ENCODE peak calls at places on chromosomes 3 and 15, in five cellular contexts. One of them, this sample, is unnamed.

GRCh38 chr15:98776607-98777281 is 128.4 kb downstream of the IGF1R start:
- DNase-seq in HFF-Myc: peak
- DNase-seq in MCF 10A: no peak
- DNase-seq in IMR-90: peak
- DNase-seq in CD4-positive, alpha-beta T cell: no peak
- DNase-seq in this sample: peak

GRCh38 chr3:48847053-48847585 is 555 bp downstream of the PRKAR2A start:
- DNase-seq in CD4-positive, alpha-beta T cell: peak
- DNase-seq in HFF-Myc: peak
- DNase-seq in MCF 10A: peak
- DNase-seq in IMR-90: peak
- DNase-seq in this sample: peak

GRCh38 chr3:119298565-119298941 is 4.4 kb downstream of the ARHGAP31 start:
- DNase-seq in CD4-positive, alpha-beta T cell: no peak
- DNase-seq in MCF 10A: no peak
- DNase-seq in IMR-90: no peak
- DNase-seq in HFF-Myc: no peak
- DNase-seq in this sample: no peak

GRCh38 chr3:129196601-129197000 is 12.9 kb upstream of the CNBP start:
- DNase-seq in IMR-90: no peak
- DNase-seq in MCF 10A: no peak
- DNase-seq in CD4-positive, alpha-beta T cell: no peak
- DNase-seq in HFF-Myc: no peak
- DNase-seq in this sample: no peak

GRCh38 chr3:124579641-124580040 is 150.6 kb upstream of the UMPS start:
- DNase-seq in HFF-Myc: no peak
- DNase-seq in MCF 10A: no peak
- DNase-seq in CD4-positive, alpha-beta T cell: no peak
- DNase-seq in IMR-90: no peak
- DNase-seq in this sample: no peak

GRCh38 chr3:53151465-53151864 is 9.5 kb upstream of the PRKCD start:
- DNase-seq in MCF 10A: no peak
- DNase-seq in HFF-Myc: no peak
- DNase-seq in IMR-90: no peak
- DNase-seq in CD4-positive, alpha-beta T cell: no peak
- DNase-seq in this sample: no peak

GRCh38 chr3:106850429-106850828 is 526.8 kb upstream of the CCDC54 start:
- DNase-seq in IMR-90: peak
- DNase-seq in CD4-positive, alpha-beta T cell: no peak
- DNase-seq in MCF 10A: no peak
- DNase-seq in HFF-Myc: no peak
- DNase-seq in this sample: peak

GRCh38 chr3:68984011-68984410 is 29.5 kb downstream of the EOGT start:
- DNase-seq in CD4-positive, alpha-beta T cell: no peak
- DNase-seq in HFF-Myc: no peak
- DNase-seq in IMR-90: no peak
- DNase-seq in MCF 10A: no peak
- DNase-seq in this sample: no peak

GRCh38 chr3:61687663-61688306 is 126.4 kb downstream of the PTPRG start:
- DNase-seq in CD4-positive, alpha-beta T cell: no peak
- DNase-seq in HFF-Myc: no peak
- DNase-seq in IMR-90: no peak
- DNase-seq in MCF 10A: no peak
- DNase-seq in this sample: no peak

GRCh38 chr3:183443395-183444132 is 15.1 kb upstream of the MCF2L2 start:
- DNase-seq in HFF-Myc: no peak
- DNase-seq in MCF 10A: no peak
- DNase-seq in IMR-90: no peak
- DNase-seq in CD4-positive, alpha-beta T cell: no peak
- DNase-seq in this sample: no peak

GRCh38 chr3:115814778-115815380 is 191.6 kb downstream of the GAP43 start:
- DNase-seq in MCF 10A: peak
- DNase-seq in CD4-positive, alpha-beta T cell: peak
- DNase-seq in IMR-90: peak
- DNase-seq in HFF-Myc: peak
- DNase-seq in this sample: peak

GRCh38 chr15:64105113-64105704 is 9.4 kb downstream of the SNX1 start:
- DNase-seq in HFF-Myc: no peak
- DNase-seq in MCF 10A: peak
- DNase-seq in CD4-positive, alpha-beta T cell: no peak
- DNase-seq in IMR-90: peak
- DNase-seq in this sample: no peak

GRCh38 chr15:78067328-78068241 is 9.9 kb downstream of the TBC1D2B start:
- DNase-seq in CD4-positive, alpha-beta T cell: no peak
- DNase-seq in IMR-90: no peak
- DNase-seq in HFF-Myc: no peak
- DNase-seq in MCF 10A: peak
- DNase-seq in this sample: no peak

GRCh38 chr3:88203537-88204143 is 53.9 kb downstream of the C3orf38 start:
- DNase-seq in CD4-positive, alpha-beta T cell: peak
- DNase-seq in HFF-Myc: peak
- DNase-seq in IMR-90: peak
- DNase-seq in MCF 10A: peak
- DNase-seq in this sample: peak

GRCh38 chr3:12946134-12946533 is 104.8 kb upstream of the RPL32 start:
- DNase-seq in MCF 10A: no peak
- DNase-seq in IMR-90: no peak
- DNase-seq in CD4-positive, alpha-beta T cell: no peak
- DNase-seq in HFF-Myc: no peak
- DNase-seq in this sample: no peak

DNA sequence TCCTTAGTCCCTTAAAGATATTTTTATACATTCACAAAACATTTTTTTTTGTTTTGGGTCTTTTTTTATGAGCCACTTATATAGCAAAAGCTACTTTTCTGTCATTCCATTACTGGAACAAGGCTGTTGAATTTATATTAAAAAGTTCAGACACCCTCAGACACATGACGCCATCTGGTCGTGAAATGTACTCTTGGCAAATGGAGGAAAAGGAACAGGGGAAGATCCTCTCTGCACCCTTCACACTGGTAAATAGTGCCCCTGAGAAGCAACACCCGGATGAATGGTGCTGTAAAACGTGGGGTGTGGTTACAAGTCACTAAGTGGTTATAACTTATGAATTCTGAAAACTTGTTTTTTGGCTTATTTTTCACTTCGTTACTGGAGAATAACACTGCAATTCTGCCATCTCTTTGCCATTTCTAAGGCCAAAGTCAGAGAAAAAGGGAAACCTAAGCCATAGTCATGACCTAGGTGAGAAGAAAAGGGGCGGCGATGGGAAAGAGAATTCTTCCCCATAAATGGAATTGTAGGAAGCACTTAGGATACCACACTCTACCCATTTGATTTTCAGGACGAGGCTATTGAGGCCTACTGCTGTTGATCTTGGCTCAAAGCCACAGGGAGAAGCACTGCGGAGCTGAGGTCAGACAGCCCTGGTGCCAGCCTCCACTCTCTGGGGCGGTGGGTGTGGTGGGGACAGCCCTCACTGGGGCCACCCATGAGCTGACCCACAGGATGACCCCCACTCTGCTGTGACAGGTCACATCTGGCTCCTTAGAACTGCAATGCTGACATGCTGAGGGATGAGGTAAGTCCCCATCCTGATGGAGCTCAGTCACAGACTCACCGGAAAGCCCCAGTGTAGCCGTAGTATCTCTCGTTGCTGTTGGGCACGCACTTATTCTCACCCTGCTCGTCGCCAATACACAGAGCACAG is 21.8 kb downstream of the LTF start:
- DNase-seq in CD4-positive, alpha-beta T cell: no peak
- DNase-seq in HFF-Myc: peak
- DNase-seq in IMR-90: no peak
- DNase-seq in MCF 10A: peak
- DNase-seq in this sample: peak
- TF ChIP-seq CTCF in CD4-positive, alpha-beta T cell: no peak
- TF ChIP-seq CTCF in HFF-Myc: peak
- TF ChIP-seq CTCF in IMR-90: no peak
- TF ChIP-seq CTCF in MCF 10A: peak
- TF ChIP-seq CTCF in this sample: peak

GRCh38 chr3:143972495-143973351 is 1.1 kb downstream of the DIPK2A start:
- DNase-seq in CD4-positive, alpha-beta T cell: peak
- DNase-seq in IMR-90: peak
- DNase-seq in MCF 10A: peak
- DNase-seq in HFF-Myc: peak
- DNase-seq in this sample: peak
- TF ChIP-seq CTCF in CD4-positive, alpha-beta T cell: peak
- TF ChIP-seq CTCF in IMR-90: peak
- TF ChIP-seq CTCF in MCF 10A: peak
- TF ChIP-seq CTCF in HFF-Myc: peak
- TF ChIP-seq CTCF in this sample: peak

GRCh38 chr15:91535856-91536500 is 317.5 kb upstream of the SLCO3A1 start:
- DNase-seq in MCF 10A: peak
- DNase-seq in CD4-positive, alpha-beta T cell: no peak
- DNase-seq in IMR-90: no peak
- DNase-seq in HFF-Myc: no peak
- DNase-seq in this sample: no peak
- TF ChIP-seq CTCF in MCF 10A: no peak
- TF ChIP-seq CTCF in CD4-positive, alpha-beta T cell: no peak
- TF ChIP-seq CTCF in IMR-90: no peak
- TF ChIP-seq CTCF in HFF-Myc: no peak
- TF ChIP-seq CTCF in this sample: no peak

GRCh38 chr3:187919990-187920389 is 174.7 kb upstream of the BCL6 start:
- DNase-seq in IMR-90: peak
- DNase-seq in MCF 10A: no peak
- DNase-seq in CD4-positive, alpha-beta T cell: no peak
- DNase-seq in HFF-Myc: no peak
- DNase-seq in this sample: no peak

GRCh38 chr3:187918081-187918644 is 172.9 kb upstream of the BCL6 start:
- DNase-seq in IMR-90: no peak
- DNase-seq in HFF-Myc: no peak
- DNase-seq in CD4-positive, alpha-beta T cell: no peak
- DNase-seq in MCF 10A: no peak
- DNase-seq in this sample: no peak

GRCh38 chr3:187920871-187921270 is 175.6 kb upstream of the BCL6 start:
- DNase-seq in HFF-Myc: peak
- DNase-seq in MCF 10A: no peak
- DNase-seq in IMR-90: peak
- DNase-seq in CD4-positive, alpha-beta T cell: no peak
- DNase-seq in this sample: no peak

GRCh38 chr3:187919535-187919934 is 174.3 kb upstream of the BCL6 start:
- DNase-seq in CD4-positive, alpha-beta T cell: no peak
- DNase-seq in HFF-Myc: no peak
- DNase-seq in IMR-90: no peak
- DNase-seq in MCF 10A: no peak
- DNase-seq in this sample: no peak

GRCh38 chr3:187919018-187919417 is 173.8 kb upstream of the BCL6 start:
- DNase-seq in IMR-90: no peak
- DNase-seq in CD4-positive, alpha-beta T cell: peak
- DNase-seq in HFF-Myc: no peak
- DNase-seq in MCF 10A: no peak
- DNase-seq in this sample: peak
- TF ChIP-seq CTCF in IMR-90: no peak
- TF ChIP-seq CTCF in CD4-positive, alpha-beta T cell: no peak
- TF ChIP-seq CTCF in HFF-Myc: no peak
- TF ChIP-seq CTCF in MCF 10A: no peak
- TF ChIP-seq CTCF in this sample: no peak

DNA sequence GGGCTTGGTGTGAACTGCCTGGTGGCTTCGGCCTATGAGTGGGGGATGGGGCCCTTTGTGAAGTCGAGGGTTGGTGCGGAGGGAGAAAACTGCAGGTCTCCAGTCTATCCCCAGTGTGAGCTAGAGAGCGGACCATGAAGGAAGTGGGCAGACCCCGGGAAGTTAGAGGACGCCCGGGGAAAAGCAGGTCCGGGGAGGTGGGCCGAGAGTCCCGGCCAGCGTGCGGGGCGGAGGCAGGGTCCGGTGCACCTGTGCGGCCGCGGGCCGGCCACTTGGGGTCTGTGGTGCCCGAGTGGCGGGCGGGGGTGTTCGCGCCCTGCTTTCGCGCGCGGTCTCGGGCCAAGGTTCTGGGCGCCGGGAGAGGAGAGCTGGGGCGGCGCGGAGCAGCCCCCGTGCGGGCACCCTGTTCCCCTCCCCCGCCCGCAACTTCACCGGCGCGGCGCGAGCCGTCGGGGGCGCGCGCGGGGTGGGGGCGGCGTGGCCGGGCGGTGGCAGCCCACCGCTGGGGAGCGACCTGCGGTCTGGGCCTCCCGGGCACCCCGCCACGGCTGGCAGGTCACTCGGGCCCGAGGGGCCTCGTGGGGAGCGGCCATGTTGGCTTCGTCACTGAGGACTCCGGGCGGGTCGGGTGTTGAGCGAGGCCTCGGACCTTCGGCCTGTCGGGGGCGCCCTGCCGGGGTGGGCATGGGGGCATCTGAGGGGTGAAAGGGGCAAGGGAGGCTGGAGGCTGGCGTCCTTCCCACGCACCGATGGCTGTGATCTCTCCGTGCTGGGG is 4.8 kb downstream of the UBE2E1 start:
- DNase-seq in IMR-90: no peak
- DNase-seq in MCF 10A: peak
- DNase-seq in CD4-positive, alpha-beta T cell: peak
- DNase-seq in HFF-Myc: no peak
- DNase-seq in this sample: no peak
- TF ChIP-seq CTCF in IMR-90: peak
- TF ChIP-seq CTCF in MCF 10A: no peak
- TF ChIP-seq CTCF in CD4-positive, alpha-beta T cell: no peak
- TF ChIP-seq CTCF in HFF-Myc: peak
- TF ChIP-seq CTCF in this sample: peak

This sample was measured in brain microvascular endothelial cell.